ENCODE peak calls at places on chromosome 11, in nine cellular contexts. C, J, T, G, H, F, U, D and Y are unnamed samples.

GRCh38 chr11:47393163-47394049 is 15.0 kb upstream of the SLC39A13 start:
- DNase-seq in C (peak; percentile 76), D (no peak), H (peak; percentile 65), T (no peak), J (peak; percentile 74), U (peak; percentile 50), F (no peak), G (no peak), Y (no peak)

GRCh38 chr11:95078526-95078925 is 11.1 kb upstream of the ENDOD1 start:
- DNase-seq in H (no peak), T (no peak), G (no peak), J (no peak), D (no peak), F (no peak), C (peak; percentile 33), U (no peak), Y (no peak)

GRCh38 chr11:1959786-1960185 is 12.7 kb downstream of the MRPL23 start:
- DNase-seq in F (no peak), H (no peak), D (no peak), T (no peak), J (peak; percentile 20), U (no peak), C (no peak), G (no peak), Y (no peak)

GRCh38 chr11:111631666-111632039 is 29.4 kb downstream of the SIK2 start:
- DNase-seq in H (no peak), J (no peak), G (no peak), F (no peak), U (no peak), D (no peak), C (peak; percentile 89), T (no peak), Y (peak; percentile 56)

GRCh38 chr11:91802475-91802874 is 422.1 kb upstream of the FAT3 start:
- DNase-seq in C (no peak), D (no peak), G (no peak), J (no peak), T (no peak), U (no peak), H (no peak), F (no peak), Y (no peak)

GRCh38 chr11:118703563-118704106 is 24.2 kb upstream of the TREH start:
- DNase-seq in T (peak; percentile 54), U (no peak), F (no peak), D (no peak), C (no peak), H (peak; percentile 75), G (peak; percentile 33), J (no peak), Y (no peak)

GRCh38 chr11:61543606-61544306 is 35.2 kb downstream of the LRRC10B start:
- DNase-seq in T (peak; percentile 67), C (peak; percentile 45), D (no peak), G (no peak), J (no peak), H (no peak), U (no peak), F (no peak), Y (no peak)

GRCh38 chr11:73532310-73532709 is 65.6 kb downstream of the FAM168A start:
- DNase-seq in J (no peak), T (no peak), F (no peak), D (no peak), G (no peak), U (no peak), H (no peak), C (no peak), Y (no peak)

GRCh38 chr11:93842461-93842860 is 8.0 kb downstream of the VSTM5 start:
- DNase-seq in H (no peak), J (no peak), U (peak; percentile 86), C (peak; percentile 95), G (no peak), D (no peak), F (no peak), T (no peak), Y (no peak)

GRCh38 chr11:126477526-126478275 is 122.2 kb downstream of the ST3GAL4 start:
- DNase-seq in J (no peak), D (no peak), C (no peak), F (no peak), H (no peak), T (no peak), G (no peak), U (no peak), Y (no peak)

GRCh38 chr11:2208691-2209369 is 37.2 kb upstream of the TH start:
- DNase-seq in J (peak; percentile 54), H (peak; percentile 9), F (no peak), C (no peak), T (peak; percentile 44), G (peak; percentile 2), U (peak; percentile 55), D (no peak), Y (no peak)

GRCh38 chr11:31656051-31656450 is 146.5 kb downstream of the ELP4 start:
- DNase-seq in J (no peak), G (no peak), C (peak; percentile 29), H (no peak), T (no peak), U (no peak), F (no peak), D (no peak), Y (no peak)

GRCh38 chr11:102912482-102912830 is 37.7 kb upstream of the MMP12 start:
- DNase-seq in D (no peak), T (no peak), H (no peak), U (no peak), F (no peak), G (no peak), J (no peak), C (peak; percentile 32), Y (no peak)

GRCh38 chr11:116933961-116934360 is 96.5 kb upstream of the APOA1 start:
- DNase-seq in H (no peak), T (no peak), D (no peak), J (no peak), G (no peak), F (no peak), U (no peak), C (no peak), Y (no peak)

GRCh38 chr11:64251986-64252837 is 882 bp downstream of the PLCB3 start:
- DNase-seq in T (no peak), J (peak; percentile 76), D (peak; percentile 66), G (peak; percentile 60), F (no peak), H (no peak), C (peak; percentile 25), U (peak; percentile 89), Y (no peak)
- TF ChIP-seq CTCF in T (no peak), J (no peak), D (peak; percentile 31), G (peak; percentile 11), F (peak; percentile 3), H (peak; percentile 10), C (peak; percentile 42), U (peak; percentile 36), Y (peak; percentile 20)

DNA sequence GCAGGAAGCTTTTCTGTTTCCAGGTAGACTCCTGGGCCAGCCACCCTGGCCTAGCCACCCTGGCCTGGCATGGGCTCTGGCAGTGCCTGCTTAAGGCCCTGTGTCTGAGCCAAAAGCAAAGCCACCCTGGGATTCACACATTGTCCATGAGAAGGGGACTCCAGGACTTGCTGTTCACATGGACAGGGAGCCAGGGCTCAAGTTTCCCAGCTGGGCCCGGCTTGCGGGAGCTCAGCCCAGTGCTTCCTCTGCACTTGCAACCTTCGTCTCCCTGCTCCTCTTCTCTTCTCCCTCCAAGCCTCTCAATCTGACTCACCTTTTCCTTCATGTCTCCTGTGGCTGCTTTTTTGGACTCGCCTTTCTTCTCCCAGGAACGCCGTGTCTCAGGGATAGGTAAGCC is 130.3 kb downstream of the MICAL2 start:
- DNase-seq in J (no peak), T (no peak), G (no peak), U (no peak), H (no peak), C (no peak), F (no peak), D (no peak), Y (no peak)
- H3K9me3 ChIP-seq in J (no peaks in the 10 kb centered on the region), T (no peaks in the 10 kb centered on the region), G (no peaks in the 10 kb centered on the region), U (no peaks in the 10 kb centered on the region), H (no peaks in the 10 kb centered on the region), C (no peaks in the 10 kb centered on the region), F (no peaks in the 10 kb centered on the region), D (no peaks in the 10 kb centered on the region), Y (no peaks in the 10 kb centered on the region)

GRCh38 chr11:14107071-14107470 is 144.5 kb downstream of the SPON1 start:
- DNase-seq in T (no peak), J (no peak), D (no peak), G (no peak), H (no peak), F (no peak), U (no peak), C (no peak), Y (no peak)
- TF ChIP-seq CTCF in T (no peak), J (no peak), D (no peak), G (no peak), H (no peak), F (no peak), U (no peak), C (no peak), Y (no peak)

GRCh38 chr11:133827556-133827955 is 17.8 kb downstream of the SPATA19 start:
- DNase-seq in T (no peak), U (no peak), J (no peak), D (no peak), C (no peak), G (no peak), H (no peak), F (no peak), Y (no peak)

GRCh38 chr11:133824593-133824992 is 20.7 kb downstream of the SPATA19 start:
- DNase-seq in J (no peak), F (no peak), U (no peak), D (no peak), H (no peak), C (no peak), G (no peak), T (no peak), Y (no peak)

GRCh38 chr11:133825156-133825555 is 20.2 kb downstream of the SPATA19 start:
- DNase-seq in J (no peak), T (no peak), G (no peak), U (no peak), D (no peak), C (no peak), F (no peak), H (no peak), Y (no peak)

GRCh38 chr11:133823211-133823610 is 22.1 kb downstream of the SPATA19 start:
- DNase-seq in C (no peak), F (no peak), T (no peak), D (no peak), G (no peak), J (no peak), U (no peak), H (no peak), Y (no peak)

DNA sequence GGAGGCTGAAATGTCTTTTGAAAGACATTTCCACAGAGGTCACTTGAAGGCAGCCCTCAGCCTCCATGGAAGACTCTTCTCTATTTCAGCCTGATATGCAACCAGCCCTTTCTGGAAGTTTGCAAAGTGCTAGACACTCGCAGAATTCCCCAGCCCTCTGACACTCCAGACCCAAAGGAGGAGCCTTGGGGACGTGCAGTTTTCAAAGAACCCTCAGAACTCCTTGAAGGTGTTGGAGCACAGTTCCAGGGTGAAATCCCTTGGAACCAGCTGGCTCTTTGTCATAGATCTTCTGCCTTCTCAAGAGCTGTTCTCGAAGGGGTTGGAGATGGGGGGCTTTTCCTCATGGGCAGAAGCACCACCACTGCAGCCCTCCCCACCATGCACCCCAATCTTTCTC is 19.6 kb downstream of the SPATA19 start:
- DNase-seq in T (no peak), C (no peak), G (no peak), F (no peak), J (no peak), U (no peak), H (no peak), D (no peak), Y (no peak)
- H3K9me3 ChIP-seq in T (no peaks in the 10 kb centered on the region), C (no peaks in the 10 kb centered on the region), G (no peaks in the 10 kb centered on the region), F (no peaks in the 10 kb centered on the region), J (no peaks in the 10 kb centered on the region), U (no peaks in the 10 kb centered on the region), H (no peaks in the 10 kb centered on the region), D (no peaks in the 10 kb centered on the region), Y (no peaks in the 10 kb centered on the region)